ENCODE peak calls at places on chromosomes 4 and X, in six cellular contexts. C, S, F, A, I and P are unnamed samples.

GRCh38 chr4:168451744-168452394 is 28.4 kb downstream of the DDX60L start:
- DNase-seq in I (no peak), A (peak), S (no peak), F (no peak), C (no peak), P (peak)

GRCh38 chr4:3774253-3774883 is 8.2 kb downstream of the ADRA2C start:
- DNase-seq in A (no peak), F (no peak), C (no peak), S (no peak), I (no peak), P (no peak)

GRCh38 chr4:148649669-148650331 is 207.6 kb upstream of the NR3C2 start:
- DNase-seq in C (no peak), I (no peak), A (no peak), F (no peak), S (no peak), P (no peak)

GRCh38 chrX:16278927-16279326 is 111.6 kb downstream of the MAGEB17 start:
- DNase-seq in S (no peak), F (no peak), A (no peak), I (no peak), C (peak), P (no peak)

GRCh38 chr4:62250100-62250499 is 1050.0 kb downstream of the ADGRL3 start:
- DNase-seq in C (no peak), S (no peak), F (no peak), I (no peak), A (no peak), P (no peak)

GRCh38 chrX:16307950-16308349 is 140.7 kb downstream of the MAGEB17 start:
- DNase-seq in I (no peak), F (no peak), S (no peak), A (no peak), C (no peak), P (no peak)

GRCh38 chr4:147550626-147551250 is 66.5 kb upstream of the TMEM184C start:
- DNase-seq in I (no peak), C (no peak), S (no peak), A (peak), F (no peak), P (no peak)

GRCh38 chrX:31819455-31819854 is 747.6 kb upstream of the FTHL17 start:
- DNase-seq in S (no peak), A (no peak), F (no peak), I (no peak), C (no peak), P (no peak)

GRCh38 chr4:91935217-91935616 is 368.5 kb upstream of the GRID2 start:
- DNase-seq in F (no peak), S (no peak), A (no peak), I (peak), C (no peak), P (no peak)

GRCh38 chr4:16226816-16227461 is 668 bp upstream of the TAPT1 start:
- DNase-seq in C (no peak), F (peak), S (peak), I (peak), A (peak), P (no peak)

GRCh38 chr4:82422616-82423015 is 7.6 kb downstream of the HNRNPDL start:
- DNase-seq in S (no peak), A (no peak), F (no peak), I (no peak), C (no peak), P (no peak)

GRCh38 chr4:14111730-14112171 is 484.2 kb upstream of the BOD1L1 start:
- DNase-seq in I (no peak), A (no peak), C (no peak), F (no peak), S (no peak), P (no peak)

GRCh38 chr4:153962311-153963039 is 173.6 kb upstream of the SFRP2 start:
- DNase-seq in C (no peak), A (no peak), S (no peak), F (no peak), I (no peak), P (no peak)

GRCh38 chr4:8674311-8674885 is 81.8 kb downstream of the CPZ start:
- DNase-seq in A (no peak), I (no peak), F (no peak), C (no peak), S (no peak), P (no peak)

GRCh38 chr4:64068096-64068495 is 341.2 kb downstream of the TECRL start:
- DNase-seq in A (no peak), C (no peak), F (no peak), S (no peak), I (no peak), P (no peak)

GRCh38 chr4:7429069-7429416 is 5.7 kb downstream of the PSAPL1 start:
- DNase-seq in S (peak), C (no peak), A (no peak), I (no peak), F (no peak), P (no peak)

GRCh38 chr4:100981447-100982204 is 365.7 kb downstream of the PPP3CA start:
- DNase-seq in I (no peak), F (no peak), A (no peak), S (no peak), C (no peak), P (no peak)

GRCh38 chrX:40845331-40845911 is 110.1 kb upstream of the MED14 start:
- DNase-seq in F (no peak), C (peak), A (peak), S (no peak), I (peak), P (no peak)

GRCh38 chr4:38334791-38335190 is 329.2 kb upstream of the KLF3 start:
- DNase-seq in F (no peak), S (no peak), I (no peak), C (no peak), A (no peak), P (no peak)

GRCh38 chr4:38078590-38079381 is 118.6 kb downstream of the PTTG2 start:
- DNase-seq in F (no peak), C (no peak), I (peak), S (no peak), A (peak), P (no peak)

GRCh38 chr4:2263701-2264321 is 1.9 kb upstream of the MXD4 start:
- DNase-seq in I (no peak), F (no peak), C (no peak), A (no peak), S (no peak), P (no peak)

GRCh38 chr4:2264481-2265041 is 2.7 kb upstream of the MXD4 start:
- DNase-seq in F (no peak), C (no peak), S (no peak), I (no peak), A (no peak), P (no peak)

GRCh38 chr4:2266181-2266580 is 4.3 kb upstream of the MXD4 start:
- DNase-seq in I (no peak), F (no peak), A (no peak), S (peak), C (no peak), P (no peak)

GRCh38 chr4:2266821-2267220 is 4.9 kb upstream of the MXD4 start:
- DNase-seq in C (no peak), I (no peak), A (no peak), F (no peak), S (no peak), P (no peak)

DNA sequence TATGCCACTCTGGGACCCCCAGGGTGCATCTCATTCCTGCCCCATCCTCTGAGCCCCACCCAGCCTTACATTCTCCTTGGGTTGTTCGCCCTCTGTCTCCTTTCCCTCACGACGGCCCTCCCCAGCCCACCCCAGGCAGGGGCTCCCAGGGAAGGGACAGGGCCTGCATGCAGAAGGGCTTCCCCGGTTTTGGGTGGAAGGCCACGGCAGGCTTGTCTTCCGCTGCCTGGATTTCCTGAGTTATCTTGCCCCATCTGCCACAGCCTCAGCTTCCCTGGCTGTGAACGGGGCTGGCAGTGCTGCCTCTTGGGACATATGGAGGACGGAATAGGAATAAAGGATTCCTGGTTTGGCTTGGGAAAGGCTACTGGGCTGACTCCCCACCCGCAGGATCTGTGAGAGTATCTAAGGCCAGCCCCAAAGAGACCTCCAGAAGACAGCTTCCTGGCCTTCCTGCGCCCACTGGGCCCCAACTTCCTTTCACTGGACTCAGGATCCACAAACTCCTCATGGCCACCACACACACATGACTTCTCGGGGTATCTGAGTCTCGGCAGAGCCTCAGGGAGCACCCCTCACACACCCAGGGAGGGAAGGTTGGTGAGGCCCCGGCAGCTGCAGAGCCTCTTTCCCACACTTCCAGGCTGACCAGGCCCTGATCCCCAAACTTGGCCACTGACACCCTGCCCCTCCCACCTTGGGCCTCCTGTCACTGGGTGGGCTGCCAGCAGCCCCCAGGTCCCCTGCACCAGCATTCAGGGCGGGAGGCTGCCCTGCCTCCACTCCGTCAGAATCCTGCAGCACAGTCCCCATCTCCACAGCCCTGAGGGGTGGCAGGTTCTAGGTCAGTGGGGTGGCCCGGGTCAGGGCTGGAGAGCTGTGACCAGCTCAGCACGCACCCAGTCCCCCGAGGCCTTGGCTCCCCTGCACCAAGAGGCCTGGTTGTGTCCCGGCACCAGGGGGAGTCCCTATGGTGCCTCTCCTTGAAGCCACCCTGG is 3.5 kb upstream of the MXD4 start:
- DNase-seq in S (no peak), C (no peak), I (no peak), F (no peak), A (no peak), P (no peak)
- H2AFZ ChIP-seq in S (no peak), C (no peak), I (no peak), F (no peak), A (no peak), P (no peak)

DNA sequence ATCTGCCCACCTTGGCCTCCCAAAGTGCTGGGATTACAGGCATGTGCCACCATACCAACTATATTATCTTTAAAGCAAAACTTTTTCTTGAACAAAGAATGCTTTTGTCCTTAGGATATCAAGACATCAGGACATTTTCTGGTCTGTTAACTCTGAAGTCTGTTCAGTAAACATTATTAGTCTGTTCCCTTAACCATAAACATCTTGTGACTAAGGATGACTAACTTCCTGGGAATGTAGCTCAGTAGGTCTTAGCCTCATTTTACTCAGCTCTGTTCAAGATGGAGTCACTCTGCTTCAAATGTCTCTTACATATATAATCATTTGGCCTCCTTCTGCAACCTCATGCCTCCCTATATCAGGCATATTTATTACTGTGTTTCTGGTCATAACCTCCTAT is 122.9 kb downstream of the UBE2NL start:
- DNase-seq in C (no peak), A (no peak), F (no peak), I (no peak), S (no peak), P (no peak)
- TF ChIP-seq MAX in C (no peak), A (no peak), F (no peak), I (no peak), S (no peak), P (no peak)

DNA sequence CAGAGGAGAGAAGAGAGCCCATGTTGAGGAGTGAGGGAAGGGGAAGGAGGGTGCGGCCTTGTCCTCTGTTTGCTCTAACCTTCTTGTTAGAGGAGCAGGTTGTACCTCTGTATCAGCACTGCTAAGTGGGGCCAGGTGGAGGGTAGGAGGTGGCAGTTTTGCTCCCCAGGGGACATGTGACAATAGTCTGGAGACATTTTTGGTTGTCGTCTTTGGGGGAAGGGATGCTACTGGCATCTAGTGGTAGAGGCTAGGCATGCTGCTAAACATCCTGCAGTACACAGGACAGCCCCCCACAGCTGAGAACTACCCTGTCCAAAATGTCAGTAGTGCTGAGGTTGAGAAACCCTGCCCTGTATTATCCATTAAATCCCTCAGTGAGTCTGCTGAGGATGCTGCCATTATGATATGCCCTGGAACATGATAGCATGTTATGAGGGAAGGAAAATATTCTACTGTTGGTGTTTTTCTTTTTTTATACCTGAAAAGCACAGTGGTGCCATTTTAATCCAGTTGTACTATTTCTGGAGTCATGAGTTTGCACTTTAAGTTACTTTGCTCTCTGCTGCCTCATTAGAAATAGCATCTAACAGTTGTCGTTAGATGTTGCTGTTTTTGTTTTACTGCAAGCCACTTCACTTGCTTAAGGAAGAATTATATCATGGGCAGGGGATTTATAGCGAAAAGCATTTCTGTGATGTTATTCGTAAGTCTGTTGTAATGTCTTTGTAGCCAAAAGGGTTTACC is 90.6 kb downstream of the LRP2BP start:
- DNase-seq in S (peak), A (peak), I (peak), C (peak), F (no peak), P (no peak)
- H2AFZ ChIP-seq in S (no peak), A (no peak), I (no peak), C (no peak), F (no peak), P (no peak)

DNA sequence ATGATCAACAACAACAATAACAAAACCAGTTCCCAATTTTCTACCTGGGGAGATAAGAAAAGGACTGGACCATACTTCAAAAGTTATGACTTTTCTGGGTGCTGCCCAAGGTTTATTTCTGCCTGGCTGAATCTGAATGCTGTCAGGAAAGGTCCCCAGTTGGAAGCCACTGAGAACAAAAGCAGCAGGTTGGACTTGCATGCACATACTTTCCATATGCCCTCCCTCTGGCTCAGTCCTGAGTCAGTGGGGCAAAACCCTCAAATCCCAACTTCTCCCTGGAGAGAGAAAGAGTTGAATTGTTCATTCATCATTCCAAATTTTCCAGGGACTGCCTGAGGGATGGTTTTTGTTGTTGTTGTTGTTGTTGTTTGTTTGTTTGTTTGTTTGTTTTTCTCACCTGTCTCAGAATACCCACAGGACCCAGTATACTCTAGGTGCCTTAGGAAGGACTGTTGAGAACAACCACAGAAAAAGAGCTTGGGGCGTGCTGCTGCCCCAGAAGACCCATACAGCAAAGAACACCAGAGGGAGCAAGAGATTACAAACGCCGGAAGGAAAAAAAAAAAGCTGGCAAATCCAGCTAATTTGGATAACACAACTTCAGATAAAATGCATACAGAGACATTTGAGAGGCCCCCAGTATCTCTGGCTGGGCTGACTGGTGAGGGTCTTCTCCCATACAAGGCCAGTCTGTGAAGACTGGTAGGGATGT is 138.9 kb upstream of the INPP4B start:
- DNase-seq in A (peak), I (peak), C (peak), F (peak), S (peak), P (peak)
- TF ChIP-seq MAX in A (no peak), I (no peak), C (no peak), F (no peak), S (no peak), P (no peak)

GRCh38 chr4:48796927-48797679 is 17.0 kb upstream of the FRYL start:
- DNase-seq in F (no peak), C (no peak), A (no peak), I (no peak), S (no peak), P (no peak)
- H2AFZ ChIP-seq in F (no peak), C (no peak), A (no peak), I (no peak), S (no peak), P (no peak)

GRCh38 chr4:189597341-189597740 is 343.3 kb upstream of the FRG1 start:
- DNase-seq in F (no peak), C (no peak), A (no peak), I (no peak), S (no peak), P (no peak)
- TF ChIP-seq MAX in F (no peak), C (no peak), A (no peak), I (no peak), S (no peak), P (no peak)

GRCh38 chr4:17690898-17691297 is 76.5 kb downstream of the MED28 start:
- DNase-seq in S (no peak), I (peak), A (no peak), F (no peak), C (no peak), P (peak)

GRCh38 chr4:17688011-17688441 is 73.6 kb downstream of the MED28 start:
- DNase-seq in C (no peak), A (no peak), S (no peak), I (no peak), F (no peak), P (no peak)

GRCh38 chr4:17687237-17687857 is 72.9 kb downstream of the MED28 start:
- DNase-seq in C (no peak), S (no peak), F (no peak), I (no peak), A (no peak), P (no peak)

GRCh38 chr4:17694552-17694951 is 80.1 kb downstream of the MED28 start:
- DNase-seq in S (no peak), F (no peak), C (no peak), A (no peak), I (peak), P (no peak)

DNA sequence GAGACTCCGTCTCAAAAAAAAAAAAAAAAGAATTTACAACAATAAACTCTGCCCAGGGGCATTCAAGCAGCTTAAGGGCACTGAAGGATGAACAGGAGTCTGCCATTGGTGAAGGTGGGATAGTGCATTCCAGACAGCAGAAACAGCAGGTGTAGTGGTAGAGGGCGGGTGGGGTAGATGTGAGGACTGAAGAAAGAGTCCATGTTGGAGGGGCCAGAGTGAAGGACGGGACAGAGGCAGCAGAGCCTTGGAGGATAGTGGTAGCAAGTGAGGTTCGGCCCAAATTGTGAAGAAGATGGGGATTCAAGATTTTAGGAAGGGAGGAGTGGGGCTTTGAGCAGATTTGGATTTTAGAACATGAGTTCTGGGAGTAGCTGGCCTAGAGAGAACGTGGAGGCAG is 75.7 kb downstream of the MED28 start:
- DNase-seq in I (no peak), F (no peak), A (no peak), S (no peak), C (no peak), P (no peak)
- H2AFZ ChIP-seq in I (no peak), F (no peak), A (no peak), S (no peak), C (no peak), P (no peak)

GRCh38 chr4:65635051-65635821 is 35.1 kb downstream of the EPHA5 start:
- DNase-seq in A (no peak), C (no peak), S (no peak), I (no peak), F (no peak), P (no peak)
- TF ChIP-seq MAX in A (no peak), C (no peak), S (no peak), I (no peak), F (no peak), P (no peak)

GRCh38 chrX:47169726-47170515 is 23.7 kb upstream of the UBA1 start:
- DNase-seq in F (no peak), I (no peak), C (no peak), A (no peak), S (peak), P (no peak)

GRCh38 chrX:47172971-47173792 is 20.4 kb upstream of the UBA1 start:
- DNase-seq in I (no peak), C (no peak), A (no peak), S (no peak), F (no peak), P (no peak)

GRCh38 chrX:47172549-47172948 is 21.1 kb upstream of the UBA1 start:
- DNase-seq in F (no peak), A (no peak), C (no peak), S (no peak), I (no peak), P (no peak)

GRCh38 chrX:47170861-47171692 is 22.6 kb upstream of the UBA1 start:
- DNase-seq in I (no peak), C (no peak), S (peak), F (no peak), A (no peak), P (no peak)

GRCh38 chrX:47171996-47172395 is 21.6 kb upstream of the UBA1 start:
- DNase-seq in I (no peak), A (no peak), F (no peak), S (no peak), C (no peak), P (no peak)
- H2AFZ ChIP-seq in I (no peak), A (no peak), F (no peak), S (no peak), C (no peak), P (no peak)

GRCh38 chr4:125317526-125317880 is 2.7 kb downstream of the FAT4 start:
- DNase-seq in S (peak), C (no peak), A (no peak), F (no peak), I (no peak), P (no peak)
- TF ChIP-seq MAX in S (peak), C (no peak), A (no peak), F (no peak), I (no peak), P (no peak)